ENCODE peak calls at places on chromosome 11, in nine cellular contexts. O is choroid plexus epithelial cell, L is HFF-Myc, V is cardiac muscle cell, M is fibroblast of mammary gland, W is astrocyte of the spinal cord, N is pancreas, Q is dorsolateral prefrontal cortex, G is lower lobe of right lung. U is an unnamed sample.

GRCh38 chr11:96027021-96027420 is 103.1 kb upstream of the MTMR2 start:
- DNase-seq in O (no peak), L (no peak), V (no peak), M (no peak), W (no peak), N (no peak), Q (no peak), G (no peak), U (no peak)

GRCh38 chr11:23206736-23207336 is 346.6 kb upstream of the CCDC179 start:
- DNase-seq in O (peak), L (no peak), V (no peak), M (no peak), W (peak), N (no peak), Q (no peak), G (no peak), U (peak)

GRCh38 chr11:111870887-111871692 is at the start of gene ALG9:
- DNase-seq in O (peak), L (peak), V (peak), M (peak), W (peak), N (peak), Q (peak), G (peak), U (peak)

GRCh38 chr11:108606495-108607160 is 13.1 kb upstream of the EXPH5 start:
- DNase-seq in O (peak), L (no peak), V (no peak), M (no peak), W (peak), N (no peak), Q (no peak), G (no peak), U (no peak)

GRCh38 chr11:65109231-65110198 is 2.2 kb upstream of the TM7SF2 start:
- DNase-seq in O (no peak), L (no peak), V (no peak), M (no peak), W (no peak), N (no peak), Q (no peak), G (no peak), U (no peak)

GRCh38 chr11:18987454-18988231 is 48.4 kb upstream of the MRGPRX1 start:
- DNase-seq in O (no peak), L (no peak), V (no peak), M (peak), W (peak), N (no peak), Q (no peak), G (no peak), U (no peak)

GRCh38 chr11:59556115-59556882 is 45.0 kb downstream of the OR4D9 start:
- DNase-seq in O (peak), L (peak), V (peak), M (peak), W (peak), N (peak), Q (peak), G (no peak), U (peak)

GRCh38 chr11:33835143-33835878 is 56.6 kb downstream of the LMO2 start:
- DNase-seq in O (peak), L (no peak), V (peak), M (peak), W (peak), N (no peak), Q (no peak), G (no peak), U (peak)

GRCh38 chr11:57085604-57086003 is 96.1 kb upstream of the LRRC55 start:
- DNase-seq in O (no peak), L (no peak), V (peak), M (peak), W (no peak), N (no peak), Q (no peak), G (no peak), U (peak)

GRCh38 chr11:71484248-71485062 is 31.5 kb downstream of the NADSYN1 start:
- DNase-seq in O (no peak), L (no peak), V (no peak), M (no peak), W (no peak), N (no peak), Q (no peak), G (no peak), U (no peak)

GRCh38 chr11:95545116-95545875 is 244.3 kb downstream of the FAM76B start:
- DNase-seq in O (no peak), L (no peak), V (no peak), M (no peak), W (no peak), N (no peak), Q (no peak), G (no peak), U (no peak)

GRCh38 chr11:128865490-128865889 is 1.6 kb downstream of the KCNJ1 start:
- DNase-seq in O (no peak), L (no peak), V (no peak), M (no peak), W (no peak), N (no peak), Q (no peak), G (no peak), U (no peak)

GRCh38 chr11:61362542-61362875 is 335 bp downstream of the TMEM138 start:
- DNase-seq in O (peak), L (no peak), V (peak), M (peak), W (peak), N (no peak), Q (peak), G (no peak), U (peak)

GRCh38 chr11:86481399-86481798 is 106.7 kb downstream of the CCDC81 start:
- DNase-seq in O (peak), L (no peak), V (no peak), M (peak), W (no peak), N (no peak), Q (no peak), G (no peak), U (peak)

GRCh38 chr11:89159974-89160373 is 17.7 kb upstream of the TYR start:
- DNase-seq in O (no peak), L (no peak), V (no peak), M (no peak), W (no peak), N (no peak), Q (no peak), G (no peak), U (no peak)
- TF ChIP-seq CTCF in O (no peak), L (no peak), V (no peak), M (no peak), W (no peak), N (no peak), Q (no peak), G (no peak), U (no peak)

GRCh38 chr11:83159901-83160865 is 3.3 kb downstream of the PCF11 start:
- DNase-seq in O (peak), L (no peak), V (no peak), M (peak), W (peak), N (no peak), Q (no peak), G (no peak), U (peak)
- H3K4me3 ChIP-seq in O (peak), L (peak), V (peak), M (peak), W (peak), N (peak), Q (peak), G (peak), U (peak)

GRCh38 chr11:14253437-14253836 is 105.5 kb downstream of the RRAS2 start:
- DNase-seq in O (peak), L (no peak), V (no peak), M (no peak), W (no peak), N (no peak), Q (no peak), G (no peak), U (no peak)

GRCh38 chr11:14251754-14252153 is 107.2 kb downstream of the RRAS2 start:
- DNase-seq in O (no peak), L (no peak), V (no peak), M (no peak), W (no peak), N (no peak), Q (no peak), G (no peak), U (no peak)

GRCh38 chr11:14244926-14245325 is 114.1 kb downstream of the RRAS2 start:
- DNase-seq in O (no peak), L (no peak), V (no peak), M (no peak), W (no peak), N (no peak), Q (no peak), G (no peak), U (no peak)

GRCh38 chr11:14249121-14249963 is 109.6 kb downstream of the RRAS2 start:
- DNase-seq in O (peak), L (peak), V (peak), M (peak), W (peak), N (peak), Q (peak), G (peak), U (peak)

DNA sequence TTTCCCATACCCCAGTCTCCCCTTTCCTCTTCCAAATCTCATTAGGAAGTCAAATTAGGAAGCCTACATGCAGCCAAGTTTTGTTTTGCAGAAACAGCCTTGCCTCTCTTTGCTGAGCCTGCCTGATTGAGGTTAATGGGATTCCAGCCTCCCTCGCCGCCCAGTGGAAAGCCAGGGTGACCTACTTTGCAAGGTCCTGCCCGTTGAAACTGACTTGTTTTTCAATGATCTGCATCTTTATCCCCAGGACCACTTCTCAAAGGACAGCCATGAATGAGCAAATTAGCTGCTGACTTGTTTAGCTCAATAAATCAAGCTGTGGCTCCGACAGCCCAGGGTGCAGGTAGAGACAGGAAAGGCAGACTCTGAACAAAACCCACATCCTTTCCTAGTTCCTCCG is 110.4 kb downstream of the RRAS2 start:
- DNase-seq in O (no peak), L (no peak), V (peak), M (no peak), W (no peak), N (no peak), Q (peak), G (no peak), U (no peak)
- TF ChIP-seq CTCF in O (peak), L (no peak), V (peak), M (peak), W (peak), N (no peak), Q (no peak), G (no peak), U (no peak)

GRCh38 chr11:116446048-116446399 is 326.8 kb downstream of the BUD13 start:
- DNase-seq in O (no peak), L (no peak), V (no peak), M (no peak), W (no peak), N (no peak), Q (no peak), G (no peak), U (no peak)
- H3K4me3 ChIP-seq in O (no peak), L (no peak), V (no peak), M (no peak), W (no peak), N (no peak), Q (no peak), G (no peak), U (no peak)

U was measured in cardiac fibroblast.